ENCODE peak calls at places on chromosomes 6 and 20, in four cellular contexts. One of them, this sample, is unnamed.

GRCh38 chr6:41439524-41440418 is 104.4 kb downstream of the NCR2 start:
- DNase-seq in ureter: no peak
- DNase-seq in occipital lobe: no peak
- DNase-seq in amygdala: no peak
- DNase-seq in this sample: no peak

GRCh38 chr20:38129248-38129865 is 35.7 kb downstream of the TGM2 start:
- DNase-seq in ureter: no peak
- DNase-seq in occipital lobe: no peak
- DNase-seq in amygdala: no peak
- DNase-seq in this sample: no peak

GRCh38 chr6:148509789-148510581 is 167.3 kb downstream of the SASH1 start:
- DNase-seq in ureter: no peak
- DNase-seq in occipital lobe: peak; percentile 58
- DNase-seq in amygdala: no peak
- DNase-seq in this sample: no peak

GRCh38 chr20:4263011-4263410 is 247.7 kb upstream of the RNF24 start:
- DNase-seq in amygdala: no peak
- DNase-seq in ureter: no peak
- DNase-seq in occipital lobe: no peak
- DNase-seq in this sample: no peak

GRCh38 chr6:7050911-7051779 is 56.6 kb upstream of the RREB1 start:
- DNase-seq in occipital lobe: no peak
- DNase-seq in amygdala: no peak
- DNase-seq in ureter: peak; percentile 65
- DNase-seq in this sample: no peak

GRCh38 chr6:147538821-147539220 is 30.3 kb downstream of the SAMD5 start:
- DNase-seq in ureter: no peak
- DNase-seq in amygdala: no peak
- DNase-seq in occipital lobe: no peak
- DNase-seq in this sample: no peak

GRCh38 chr6:29887330-29887818 is 55.0 kb upstream of the HLA-A start:
- DNase-seq in ureter: peak; percentile 64
- DNase-seq in occipital lobe: no peak
- DNase-seq in amygdala: peak; percentile 33
- DNase-seq in this sample: peak; percentile 18

GRCh38 chr6:22401206-22401605 is 104.4 kb upstream of the PRL start:
- DNase-seq in amygdala: no peak
- DNase-seq in ureter: no peak
- DNase-seq in occipital lobe: no peak
- DNase-seq in this sample: no peak

GRCh38 chr6:155212616-155213380 is 51.0 kb upstream of the CLDN20 start:
- DNase-seq in amygdala: no peak
- DNase-seq in ureter: no peak
- DNase-seq in occipital lobe: no peak
- DNase-seq in this sample: no peak

GRCh38 chr6:74764486-74764885 is 441.4 kb downstream of the COL12A1 start:
- DNase-seq in ureter: no peak
- DNase-seq in occipital lobe: no peak
- DNase-seq in amygdala: no peak
- DNase-seq in this sample: no peak

GRCh38 chr6:125952764-125953501 is 3.6 kb upstream of the HINT3 start:
- DNase-seq in amygdala: no peak
- DNase-seq in occipital lobe: no peak
- DNase-seq in ureter: no peak
- DNase-seq in this sample: no peak

GRCh38 chr20:16501236-16501635 is 72.0 kb downstream of the KIF16B start:
- DNase-seq in ureter: no peak
- DNase-seq in amygdala: no peak
- DNase-seq in occipital lobe: no peak
- DNase-seq in this sample: no peak

GRCh38 chr20:32325706-32326506 is 32.2 kb upstream of the ASXL1 start:
- DNase-seq in occipital lobe: no peak
- DNase-seq in ureter: no peak
- DNase-seq in amygdala: no peak
- DNase-seq in this sample: peak; percentile 83

GRCh38 chr6:113782641-113783040 is 74.5 kb upstream of the MARCKS start:
- DNase-seq in occipital lobe: no peak
- DNase-seq in amygdala: no peak
- DNase-seq in ureter: no peak
- DNase-seq in this sample: no peak

GRCh38 chr20:51803157-51803854 is 985 bp upstream of the SALL4 start:
- DNase-seq in occipital lobe: no peak
- DNase-seq in ureter: no peak
- DNase-seq in amygdala: no peak
- DNase-seq in this sample: no peak

GRCh38 chr6:30770164-30770563 is 25.8 kb upstream of the IER3 start:
- DNase-seq in occipital lobe: no peak
- DNase-seq in amygdala: no peak
- DNase-seq in ureter: no peak
- DNase-seq in this sample: no peak

GRCh38 chr20:44111712-44112335 is 75.2 kb downstream of the JPH2 start:
- DNase-seq in ureter: no peak
- DNase-seq in occipital lobe: no peak
- DNase-seq in amygdala: no peak
- DNase-seq in this sample: no peak

GRCh38 chr6:8543714-8544113 is 108.4 kb upstream of the SLC35B3 start:
- DNase-seq in amygdala: no peak
- DNase-seq in occipital lobe: no peak
- DNase-seq in ureter: no peak
- DNase-seq in this sample: no peak

GRCh38 chr6:98835149-98836024 is 1.0 kb downstream of the POU3F2 start:
- DNase-seq in occipital lobe: no peak
- DNase-seq in ureter: no peak
- DNase-seq in amygdala: no peak
- DNase-seq in this sample: no peak

GRCh38 chr6:108163644-108164536 is 1.9 kb upstream of the NR2E1 start:
- DNase-seq in ureter: no peak
- DNase-seq in occipital lobe: no peak
- DNase-seq in amygdala: no peak
- DNase-seq in this sample: no peak

GRCh38 chr6:56101141-56101553 is 146.2 kb downstream of the COL21A1 start:
- DNase-seq in ureter: no peak
- DNase-seq in amygdala: no peak
- DNase-seq in occipital lobe: no peak
- DNase-seq in this sample: no peak

GRCh38 chr20:44633872-44634600 is 17.5 kb downstream of the ADA start:
- DNase-seq in ureter: no peak
- DNase-seq in occipital lobe: no peak
- DNase-seq in amygdala: no peak
- DNase-seq in this sample: no peak

GRCh38 chr6:114131943-114132342 is 161.0 kb upstream of the HDAC2 start:
- DNase-seq in amygdala: no peak
- DNase-seq in occipital lobe: no peak
- DNase-seq in ureter: no peak
- DNase-seq in this sample: no peak

GRCh38 chr6:66993272-66993671 is 1286.2 kb upstream of the EYS start:
- DNase-seq in occipital lobe: no peak
- DNase-seq in amygdala: no peak
- DNase-seq in ureter: no peak
- DNase-seq in this sample: no peak

GRCh38 chr6:153436346-153436745 is 305.3 kb upstream of the RGS17 start:
- DNase-seq in ureter: no peak
- DNase-seq in occipital lobe: no peak
- DNase-seq in amygdala: no peak
- DNase-seq in this sample: no peak

GRCh38 chr6:14231546-14232280 is 114.1 kb downstream of the CD83 start:
- DNase-seq in amygdala: no peak
- DNase-seq in occipital lobe: no peak
- DNase-seq in ureter: no peak
- DNase-seq in this sample: no peak

GRCh38 chr20:33820362-33820761 is 9.2 kb downstream of the CHMP4B start:
- DNase-seq in ureter: no peak
- DNase-seq in amygdala: no peak
- DNase-seq in occipital lobe: no peak
- DNase-seq in this sample: no peak

GRCh38 chr20:52047811-52048302 is 143.7 kb downstream of the ZFP64 start:
- DNase-seq in amygdala: no peak
- DNase-seq in ureter: no peak
- DNase-seq in occipital lobe: no peak
- DNase-seq in this sample: no peak

GRCh38 chr6:117674503-117674902 is 766 bp upstream of the NUS1 start:
- DNase-seq in amygdala: no peak
- DNase-seq in occipital lobe: no peak
- DNase-seq in ureter: no peak
- DNase-seq in this sample: no peak

GRCh38 chr20:21099653-21100589 is 6.2 kb downstream of the LINC00237 start:
- DNase-seq in ureter: no peak
- DNase-seq in amygdala: no peak
- DNase-seq in occipital lobe: no peak
- DNase-seq in this sample: peak; percentile 84

GRCh38 chr6:81754906-81755305 is 2.4 kb upstream of the TENT5A start:
- DNase-seq in occipital lobe: no peak
- DNase-seq in ureter: no peak
- DNase-seq in amygdala: no peak
- DNase-seq in this sample: no peak

GRCh38 chr20:61668064-61668463 is 397.6 kb downstream of the TAF4 start:
- DNase-seq in occipital lobe: no peak
- DNase-seq in ureter: no peak
- DNase-seq in amygdala: no peak
- DNase-seq in this sample: no peak

GRCh38 chr6:6003334-6004146 is 3.2 kb downstream of the NRN1 start:
- DNase-seq in ureter: no peak
- DNase-seq in occipital lobe: peak; percentile 35
- DNase-seq in amygdala: no peak
- DNase-seq in this sample: no peak

GRCh38 chr20:47487175-47487917 is 14.3 kb upstream of the NCOA3 start:
- DNase-seq in occipital lobe: no peak
- DNase-seq in amygdala: no peak
- DNase-seq in ureter: peak; percentile 65
- DNase-seq in this sample: no peak

GRCh38 chr6:126811307-126811706 is 307.2 kb upstream of the RSPO3 start:
- DNase-seq in amygdala: no peak
- DNase-seq in occipital lobe: no peak
- DNase-seq in ureter: peak; percentile 43
- DNase-seq in this sample: no peak

GRCh38 chr6:35415065-35415880 is 36.9 kb upstream of the FANCE start:
- DNase-seq in amygdala: peak; percentile 57
- DNase-seq in ureter: peak; percentile 80
- DNase-seq in occipital lobe: peak; percentile 80
- DNase-seq in this sample: no peak

GRCh38 chr6:22596011-22596410 is 26.6 kb downstream of the HDGFL1 start:
- DNase-seq in ureter: no peak
- DNase-seq in occipital lobe: no peak
- DNase-seq in amygdala: no peak
- DNase-seq in this sample: no peak

GRCh38 chr6:39772559-39773283 is 19.5 kb upstream of the DAAM2 start:
- DNase-seq in occipital lobe: no peak
- DNase-seq in ureter: no peak
- DNase-seq in amygdala: no peak
- DNase-seq in this sample: no peak

This sample was measured in NCI-H1930.